ENCODE peak calls at places on chromosomes 5 and 9, in eight cellular contexts. W, P, T, F, R, Q, D and I are unnamed samples.

GRCh38 chr9:591292-591691 is 250.2 kb upstream of the DMRT1 start:
- DNase-seq in Q (no peak), F (no peak), R (no peak), P (no peak), D (no peak), T (peak; percentile 66), W (no peak), I (no peak)

GRCh38 chr5:134874831-134875655 is 872 bp downstream of the TXNDC15 start:
- DNase-seq in T (peak; percentile 90), F (no peak), P (peak; percentile 48), Q (no peak), D (no peak), R (peak; percentile 3), W (no peak), I (peak; percentile 40)

GRCh38 chr5:73825736-73826135 is 199.7 kb downstream of the ARHGEF28 start:
- DNase-seq in Q (no peak), T (no peak), F (no peak), D (no peak), P (no peak), R (no peak), W (no peak), I (no peak)

GRCh38 chr5:135214897-135215616 is 181.0 kb upstream of the PITX1 start:
- DNase-seq in D (no peak), F (no peak), R (no peak), W (no peak), T (no peak), Q (no peak), P (no peak), I (no peak)

GRCh38 chr5:80864706-80865435 is 95.3 kb upstream of the RASGRF2 start:
- DNase-seq in T (no peak), F (no peak), Q (no peak), P (no peak), R (no peak), D (no peak), W (no peak), I (no peak)

GRCh38 chr9:76964612-76965011 is 54.8 kb upstream of the FOXB2 start:
- DNase-seq in T (no peak), R (no peak), F (no peak), D (no peak), Q (no peak), W (no peak), P (no peak), I (no peak)

GRCh38 chr5:43771611-43772031 is 168.6 kb downstream of the NNT start:
- DNase-seq in R (no peak), W (no peak), P (no peak), F (no peak), T (peak; percentile 49), D (no peak), Q (no peak), I (no peak)

GRCh38 chr5:32449216-32449721 is 4.7 kb upstream of the ZFR start:
- DNase-seq in T (no peak), D (no peak), W (no peak), F (no peak), P (no peak), R (no peak), Q (no peak), I (no peak)

GRCh38 chr5:35202319-35203111 is 27.8 kb downstream of the PRLR start:
- DNase-seq in T (peak; percentile 31), Q (peak; percentile 26), F (no peak), W (no peak), P (peak; percentile 70), R (no peak), D (peak; percentile 5), I (peak; percentile 74)

GRCh38 chr9:96218821-96219614 is 83.0 kb downstream of the HSD17B3 start:
- DNase-seq in P (no peak), R (no peak), D (no peak), Q (no peak), F (no peak), W (no peak), T (no peak), I (no peak)